ENCODE peak calls at places on chromosomes 1 and 21, in six cellular contexts. One of them, this sample, is unnamed.

GRCh38 chr1:60935599-60935990 is 146.8 kb upstream of the NFIA start:
- DNase-seq in PC-3: no peak
- DNase-seq in bronchial epithelial cell: no peak
- DNase-seq in OCI-LY7: no peak
- DNase-seq in choroid plexus epithelial cell: no peak
- DNase-seq in astrocyte of the cerebellum: no peak
- DNase-seq in this sample: no peak

GRCh38 chr1:52366517-52366827 is 467 bp upstream of the CC2D1B start:
- DNase-seq in bronchial epithelial cell: no peak
- DNase-seq in choroid plexus epithelial cell: no peak
- DNase-seq in astrocyte of the cerebellum: no peak
- DNase-seq in PC-3: no peak
- DNase-seq in OCI-LY7: no peak
- DNase-seq in this sample: no peak

GRCh38 chr1:240946926-240947325 is 335.0 kb upstream of the GREM2 start:
- DNase-seq in OCI-LY7: peak; percentile 63
- DNase-seq in PC-3: peak; percentile 89
- DNase-seq in bronchial epithelial cell: peak; percentile 1
- DNase-seq in astrocyte of the cerebellum: peak; percentile 28
- DNase-seq in choroid plexus epithelial cell: peak; percentile 60
- DNase-seq in this sample: peak; percentile 47

GRCh38 chr1:150212070-150212469 is 23.8 kb downstream of the ANP32E start:
- DNase-seq in PC-3: no peak
- DNase-seq in choroid plexus epithelial cell: no peak
- DNase-seq in bronchial epithelial cell: no peak
- DNase-seq in astrocyte of the cerebellum: no peak
- DNase-seq in OCI-LY7: no peak
- DNase-seq in this sample: no peak

GRCh38 chr1:224430511-224431113 is 4.0 kb downstream of the WDR26 start:
- DNase-seq in PC-3: peak; percentile 74
- DNase-seq in astrocyte of the cerebellum: peak; percentile 55
- DNase-seq in bronchial epithelial cell: peak; percentile 74
- DNase-seq in OCI-LY7: peak; percentile 46
- DNase-seq in choroid plexus epithelial cell: peak; percentile 82
- DNase-seq in this sample: no peak

GRCh38 chr1:15403962-15404580 is 5.6 kb upstream of the EFHD2 start:
- DNase-seq in astrocyte of the cerebellum: no peak
- DNase-seq in bronchial epithelial cell: no peak
- DNase-seq in PC-3: no peak
- DNase-seq in choroid plexus epithelial cell: no peak
- DNase-seq in OCI-LY7: no peak
- DNase-seq in this sample: no peak

GRCh38 chr1:166884040-166884642 is 8.1 kb upstream of the TADA1 start:
- DNase-seq in choroid plexus epithelial cell: peak; percentile 39
- DNase-seq in astrocyte of the cerebellum: no peak
- DNase-seq in bronchial epithelial cell: peak; percentile 14
- DNase-seq in PC-3: no peak
- DNase-seq in OCI-LY7: no peak
- DNase-seq in this sample: peak; percentile 83

GRCh38 chr1:21320410-21321107 is 30.3 kb upstream of the ECE1 start:
- DNase-seq in OCI-LY7: no peak
- DNase-seq in astrocyte of the cerebellum: no peak
- DNase-seq in choroid plexus epithelial cell: peak; percentile 57
- DNase-seq in PC-3: no peak
- DNase-seq in bronchial epithelial cell: no peak
- DNase-seq in this sample: no peak

GRCh38 chr1:21814241-21814918 is 2.3 kb downstream of the LDLRAD2 start:
- DNase-seq in astrocyte of the cerebellum: no peak
- DNase-seq in choroid plexus epithelial cell: no peak
- DNase-seq in PC-3: no peak
- DNase-seq in bronchial epithelial cell: no peak
- DNase-seq in OCI-LY7: peak; percentile 34
- DNase-seq in this sample: peak; percentile 72

GRCh38 chr1:235901461-235901860 is 34.8 kb upstream of the LYST start:
- DNase-seq in bronchial epithelial cell: peak; percentile 29
- DNase-seq in choroid plexus epithelial cell: peak; percentile 75
- DNase-seq in astrocyte of the cerebellum: no peak
- DNase-seq in OCI-LY7: no peak
- DNase-seq in PC-3: no peak
- DNase-seq in this sample: no peak

GRCh38 chr21:43767980-43768867 is 7.9 kb downstream of the CSTB start:
- DNase-seq in PC-3: peak; percentile 96
- DNase-seq in choroid plexus epithelial cell: peak; percentile 87
- DNase-seq in OCI-LY7: no peak
- DNase-seq in bronchial epithelial cell: peak; percentile 89
- DNase-seq in astrocyte of the cerebellum: no peak
- DNase-seq in this sample: no peak

GRCh38 chr21:29145354-29145782 is 14.9 kb downstream of the MAP3K7CL start:
- DNase-seq in choroid plexus epithelial cell: peak; percentile 93
- DNase-seq in bronchial epithelial cell: peak; percentile 98
- DNase-seq in OCI-LY7: no peak
- DNase-seq in astrocyte of the cerebellum: peak; percentile 69
- DNase-seq in PC-3: peak; percentile 97
- DNase-seq in this sample: no peak

GRCh38 chr1:41905103-41905675 is 13.5 kb downstream of the HIVEP3 start:
- DNase-seq in PC-3: no peak
- DNase-seq in astrocyte of the cerebellum: no peak
- DNase-seq in bronchial epithelial cell: no peak
- DNase-seq in OCI-LY7: no peak
- DNase-seq in choroid plexus epithelial cell: no peak
- DNase-seq in this sample: no peak
- TF ChIP-seq CTCF in PC-3: no peak
- TF ChIP-seq CTCF in astrocyte of the cerebellum: no peak
- TF ChIP-seq CTCF in bronchial epithelial cell: no peak
- TF ChIP-seq CTCF in OCI-LY7: no peak
- TF ChIP-seq CTCF in choroid plexus epithelial cell: no peak
- TF ChIP-seq CTCF in this sample: no peak

GRCh38 chr1:199046618-199047017 is 407.8 kb downstream of the PTPRC start:
- DNase-seq in PC-3: peak; percentile 25
- DNase-seq in choroid plexus epithelial cell: peak; percentile 55
- DNase-seq in OCI-LY7: peak; percentile 54
- DNase-seq in bronchial epithelial cell: peak; percentile 18
- DNase-seq in astrocyte of the cerebellum: no peak
- DNase-seq in this sample: no peak
- TF ChIP-seq CTCF in PC-3: peak; percentile 47
- TF ChIP-seq CTCF in choroid plexus epithelial cell: peak; percentile 47
- TF ChIP-seq CTCF in OCI-LY7: peak; percentile 74
- TF ChIP-seq CTCF in bronchial epithelial cell: peak; percentile 31
- TF ChIP-seq CTCF in astrocyte of the cerebellum: no peak
- TF ChIP-seq CTCF in this sample: no peak

DNA sequence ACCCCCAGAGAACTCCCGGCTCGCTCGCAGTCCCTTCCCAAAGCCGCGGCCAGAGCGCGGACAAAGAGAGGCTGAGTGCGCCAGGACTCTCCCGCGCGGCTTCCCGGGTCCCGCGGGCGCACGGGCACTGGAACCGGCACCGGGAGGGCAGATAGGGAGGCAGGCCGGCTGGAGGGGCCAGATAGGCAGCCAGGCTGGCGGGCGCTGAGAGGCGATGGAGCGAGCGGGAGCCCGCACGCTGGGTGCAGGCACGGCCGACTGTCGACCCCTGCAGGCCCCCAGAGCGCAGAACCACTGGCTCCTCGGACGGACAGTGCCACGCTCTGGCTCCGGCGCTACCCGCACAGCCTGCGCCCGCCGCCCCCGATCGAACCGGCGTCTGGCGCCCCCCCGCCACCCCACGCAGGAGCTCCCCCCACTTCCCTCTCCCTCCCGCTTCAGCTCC is 634 bp downstream of the SLC6A9 start:
- DNase-seq in OCI-LY7: peak; percentile 78
- DNase-seq in astrocyte of the cerebellum: no peak
- DNase-seq in PC-3: no peak
- DNase-seq in choroid plexus epithelial cell: peak; percentile 50
- DNase-seq in bronchial epithelial cell: no peak
- DNase-seq in this sample: peak; percentile 69
- TF ChIP-seq CTCF in OCI-LY7: peak; percentile 57
- TF ChIP-seq CTCF in astrocyte of the cerebellum: peak; percentile 24
- TF ChIP-seq CTCF in PC-3: peak; percentile 23
- TF ChIP-seq CTCF in choroid plexus epithelial cell: peak; percentile 34
- TF ChIP-seq CTCF in bronchial epithelial cell: peak; percentile 16
- TF ChIP-seq CTCF in this sample: no peak

GRCh38 chr1:46533179-46533864 is 18.1 kb downstream of the KNCN start:
- DNase-seq in OCI-LY7: no peak
- DNase-seq in astrocyte of the cerebellum: no peak
- DNase-seq in choroid plexus epithelial cell: peak; percentile 30
- DNase-seq in PC-3: no peak
- DNase-seq in bronchial epithelial cell: no peak
- DNase-seq in this sample: peak; percentile 35

GRCh38 chr1:46532095-46532494 is 19.4 kb downstream of the KNCN start:
- DNase-seq in OCI-LY7: no peak
- DNase-seq in bronchial epithelial cell: no peak
- DNase-seq in PC-3: no peak
- DNase-seq in astrocyte of the cerebellum: no peak
- DNase-seq in choroid plexus epithelial cell: no peak
- DNase-seq in this sample: no peak

GRCh38 chr1:46530791-46531409 is 20.5 kb downstream of the KNCN start:
- DNase-seq in astrocyte of the cerebellum: no peak
- DNase-seq in choroid plexus epithelial cell: no peak
- DNase-seq in PC-3: peak; percentile 72
- DNase-seq in OCI-LY7: no peak
- DNase-seq in bronchial epithelial cell: peak; percentile 50
- DNase-seq in this sample: no peak

GRCh38 chr1:46530311-46530710 is 21.1 kb downstream of the KNCN start:
- DNase-seq in choroid plexus epithelial cell: no peak
- DNase-seq in PC-3: no peak
- DNase-seq in OCI-LY7: no peak
- DNase-seq in astrocyte of the cerebellum: no peak
- DNase-seq in bronchial epithelial cell: no peak
- DNase-seq in this sample: no peak

DNA sequence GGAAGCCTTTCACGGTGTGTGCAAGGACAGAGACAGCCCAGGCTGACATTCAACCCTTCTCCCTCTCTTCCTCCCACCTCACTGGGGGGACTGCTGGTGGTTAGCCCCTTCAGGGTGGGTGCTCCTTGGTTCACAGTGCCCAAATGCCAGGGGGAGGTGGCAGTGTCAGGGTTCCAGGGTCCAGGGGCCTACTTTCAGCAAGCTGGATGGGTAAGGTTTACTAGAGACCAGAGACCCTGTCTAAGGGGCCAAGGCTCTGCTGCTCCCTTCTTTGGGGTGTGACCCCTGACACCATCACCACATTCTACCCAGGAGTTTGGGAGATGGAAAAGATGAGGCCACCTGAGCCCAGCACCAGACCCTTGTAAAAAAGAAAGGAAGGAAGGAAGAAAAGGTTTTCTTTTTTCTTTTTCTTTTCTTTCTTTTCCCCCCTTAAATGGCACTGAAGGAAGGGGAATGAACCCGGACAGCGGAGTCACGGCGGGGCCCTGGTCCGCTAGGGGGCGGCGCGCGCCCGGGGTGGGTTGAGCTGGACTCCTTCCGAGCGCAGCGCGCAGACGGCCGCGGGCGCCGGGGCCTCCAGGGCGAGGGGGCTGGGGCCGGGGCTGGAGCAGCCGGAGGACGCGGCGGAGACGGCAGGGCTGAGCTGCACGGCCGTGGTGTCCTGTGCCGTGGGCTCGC is 18.8 kb downstream of the KNCN start:
- DNase-seq in choroid plexus epithelial cell: peak; percentile 50
- DNase-seq in OCI-LY7: peak; percentile 15
- DNase-seq in astrocyte of the cerebellum: no peak
- DNase-seq in PC-3: peak; percentile 55
- DNase-seq in bronchial epithelial cell: no peak
- DNase-seq in this sample: peak; percentile 75
- TF ChIP-seq CTCF in choroid plexus epithelial cell: peak; percentile 63
- TF ChIP-seq CTCF in OCI-LY7: peak; percentile 69
- TF ChIP-seq CTCF in astrocyte of the cerebellum: peak; percentile 75
- TF ChIP-seq CTCF in PC-3: peak; percentile 76
- TF ChIP-seq CTCF in bronchial epithelial cell: peak; percentile 63
- TF ChIP-seq CTCF in this sample: peak; percentile 56

GRCh38 chr1:114214016-114214415 is 60.3 kb upstream of the SYT6 start:
- DNase-seq in OCI-LY7: no peak
- DNase-seq in bronchial epithelial cell: no peak
- DNase-seq in choroid plexus epithelial cell: no peak
- DNase-seq in PC-3: no peak
- DNase-seq in astrocyte of the cerebellum: no peak
- DNase-seq in this sample: no peak

GRCh38 chr1:114219247-114219872 is 65.7 kb upstream of the SYT6 start:
- DNase-seq in bronchial epithelial cell: no peak
- DNase-seq in choroid plexus epithelial cell: peak; percentile 26
- DNase-seq in OCI-LY7: no peak
- DNase-seq in PC-3: peak; percentile 23
- DNase-seq in astrocyte of the cerebellum: no peak
- DNase-seq in this sample: no peak

GRCh38 chr1:114218397-114219237 is 64.9 kb upstream of the SYT6 start:
- DNase-seq in PC-3: no peak
- DNase-seq in choroid plexus epithelial cell: no peak
- DNase-seq in OCI-LY7: no peak
- DNase-seq in astrocyte of the cerebellum: no peak
- DNase-seq in bronchial epithelial cell: no peak
- DNase-seq in this sample: no peak

GRCh38 chr1:114216431-114217173 is 62.9 kb upstream of the SYT6 start:
- DNase-seq in bronchial epithelial cell: no peak
- DNase-seq in astrocyte of the cerebellum: no peak
- DNase-seq in choroid plexus epithelial cell: no peak
- DNase-seq in OCI-LY7: no peak
- DNase-seq in PC-3: no peak
- DNase-seq in this sample: no peak

DNA sequence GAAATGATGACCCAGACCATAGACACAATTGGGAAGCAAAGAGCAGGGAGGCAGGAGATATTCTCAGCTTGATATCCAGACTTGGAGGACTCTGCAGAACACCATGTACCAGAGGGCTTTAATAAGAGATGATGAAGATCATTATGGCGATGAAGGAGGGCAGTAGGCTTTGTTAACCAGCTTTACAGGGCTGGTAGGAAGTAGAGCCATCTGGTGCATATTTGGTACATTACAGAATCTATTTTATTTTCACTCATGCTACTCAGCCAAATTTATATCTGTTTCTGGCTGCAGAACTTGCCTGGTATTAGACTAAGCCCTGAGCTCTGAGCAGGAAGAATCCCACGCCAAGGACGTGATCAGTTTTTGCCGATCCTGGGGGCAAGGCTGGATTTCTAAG is 61.8 kb upstream of the SYT6 start:
- DNase-seq in PC-3: peak; percentile 13
- DNase-seq in OCI-LY7: no peak
- DNase-seq in choroid plexus epithelial cell: peak; percentile 5
- DNase-seq in bronchial epithelial cell: no peak
- DNase-seq in astrocyte of the cerebellum: no peak
- DNase-seq in this sample: no peak
- TF ChIP-seq CTCF in PC-3: no peak
- TF ChIP-seq CTCF in OCI-LY7: no peak
- TF ChIP-seq CTCF in choroid plexus epithelial cell: peak; percentile 15
- TF ChIP-seq CTCF in bronchial epithelial cell: no peak
- TF ChIP-seq CTCF in astrocyte of the cerebellum: peak; percentile 5
- TF ChIP-seq CTCF in this sample: no peak